ENCODE peak calls at places on chromosomes 11 and 22, in four cellular contexts. Y, Z, R and W are unnamed samples.

GRCh38 chr22:30871391-30872281 is 96.9 kb downstream of the MORC2 start:
- DNase-seq in Z (no peak), R (no peak), Y (peak), W (no peak)

GRCh38 chr22:30204742-30205111 is 41.8 kb downstream of the LIF start:
- DNase-seq in Z (no peak), R (no peak), Y (no peak), W (no peak)

GRCh38 chr11:69533296-69534165 is 52.1 kb downstream of the LINC01488 start:
- DNase-seq in Z (no peak), Y (no peak), R (no peak), W (no peak)

GRCh38 chr11:102317768-102318103 is 452 bp downstream of the BIRC3 start:
- DNase-seq in Z (no peak), Y (no peak), R (no peak), W (no peak)

GRCh38 chr11:58919980-58920379 is 19.3 kb upstream of the GLYATL1 start:
- DNase-seq in R (no peak), Y (no peak), Z (no peak), W (no peak)

GRCh38 chr22:23221351-23221804 is 41.1 kb downstream of the BCR start:
- DNase-seq in R (no peak), Y (no peak), Z (no peak), W (no peak)

GRCh38 chr22:24819487-24819886 is 13.5 kb downstream of the SGSM1 start:
- DNase-seq in Y (no peak), R (no peak), Z (no peak), W (no peak)

GRCh38 chr11:117875397-117876048 is 935 bp downstream of the FXYD6 start:
- DNase-seq in Z (peak), R (no peak), Y (peak), W (no peak)

GRCh38 chr22:29482726-29483125 is 2.7 kb downstream of the NEFH start:
- DNase-seq in R (no peak), Z (no peak), Y (no peak), W (no peak)

GRCh38 chr11:86538223-86538548 is 134.2 kb downstream of the ME3 start:
- DNase-seq in Y (no peak), R (no peak), Z (no peak), W (no peak)

GRCh38 chr11:86535773-86536172 is 136.6 kb downstream of the ME3 start:
- DNase-seq in Y (no peak), R (no peak), Z (no peak), W (no peak)

GRCh38 chr11:86537541-86538222 is 134.7 kb downstream of the ME3 start:
- DNase-seq in Z (no peak), Y (no peak), R (no peak), W (no peak)
- TF ChIP-seq CTCF in Z (peak), Y (no peak), R (no peak), W (no peak)

DNA sequence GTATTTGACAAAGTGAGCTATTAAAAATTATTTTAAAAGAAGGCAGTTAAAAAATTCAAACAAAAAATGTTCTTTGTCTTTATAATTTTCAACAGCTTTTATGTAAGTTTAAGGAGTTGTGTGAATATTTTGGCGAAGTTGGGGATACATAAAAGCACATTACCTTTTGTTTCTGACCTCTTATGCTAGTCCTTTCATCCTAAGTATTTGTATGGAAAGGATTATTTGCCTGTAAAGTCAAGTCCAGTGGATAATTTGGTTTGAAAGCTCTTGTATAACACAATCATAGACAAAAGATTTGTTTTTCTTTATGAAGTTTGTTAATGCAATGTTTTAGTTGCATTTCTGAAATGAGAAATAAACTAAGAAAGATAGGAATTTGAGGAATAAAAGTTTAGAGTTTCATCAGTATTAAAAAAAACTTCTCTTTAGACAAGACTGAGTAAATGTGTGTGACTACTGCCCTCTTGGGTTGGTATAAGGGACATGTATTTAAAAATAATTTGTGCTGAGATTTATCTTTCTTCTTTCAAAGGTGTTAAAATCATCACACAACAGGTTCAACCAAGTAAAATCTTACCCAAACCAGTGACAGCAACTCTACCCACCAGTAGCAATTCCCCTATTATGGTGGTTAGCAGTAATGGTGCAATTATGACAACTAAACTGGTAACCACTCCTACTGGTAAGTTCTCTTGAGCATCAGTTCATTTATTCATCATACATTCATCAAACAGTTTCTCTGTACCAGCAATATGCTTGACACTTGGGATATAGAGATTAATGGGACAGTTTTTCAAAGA is 68.2 kb downstream of the EMSY start:
- DNase-seq in R (no peak), Z (no peak), Y (no peak), W (no peak)
- TF ChIP-seq CTCF in R (peak), Z (peak), Y (peak), W (peak)

DNA sequence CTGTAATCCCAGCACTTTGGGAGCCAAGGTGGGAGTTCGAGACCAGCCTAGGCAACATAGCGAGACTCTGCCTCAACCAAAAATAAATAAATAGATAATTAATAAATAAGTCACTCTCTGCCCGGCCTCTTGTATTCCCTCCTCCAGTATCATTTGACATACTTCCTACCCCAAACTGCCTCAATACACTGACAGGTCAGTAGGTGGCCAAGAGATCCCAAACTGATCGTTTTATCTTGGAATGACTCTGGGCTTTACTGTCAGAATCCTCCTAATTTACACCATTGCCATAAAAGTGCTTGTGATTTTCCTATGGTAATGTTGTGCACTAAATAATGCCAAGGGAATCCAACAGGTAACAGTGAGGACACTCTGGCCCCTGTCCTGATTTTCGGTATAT is 94.2 kb downstream of the PDHX start:
- DNase-seq in R (no peak), Z (no peak), Y (no peak), W (no peak)
- TF ChIP-seq CTCF in R (no peak), Z (no peak), Y (no peak), W (no peak)

DNA sequence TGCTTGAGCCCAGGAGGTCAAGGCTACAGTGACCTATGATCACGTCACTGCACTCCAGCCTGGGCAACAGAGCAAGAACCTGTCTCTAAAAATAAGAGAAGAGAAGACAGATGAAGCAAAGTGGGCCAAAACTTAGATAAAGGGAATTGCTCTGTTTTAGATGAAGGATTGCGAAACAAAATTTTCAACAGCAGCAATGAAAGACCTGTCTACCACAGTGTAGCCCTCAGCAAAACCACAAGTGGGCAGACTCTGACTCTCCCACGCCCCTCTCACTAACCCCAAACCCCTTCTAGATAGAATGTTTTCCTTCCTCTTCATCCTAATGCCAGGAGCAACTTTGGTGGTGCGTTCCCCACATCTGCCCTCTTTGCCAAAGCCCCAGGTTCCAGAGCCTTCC is 105.6 kb upstream of the ALDH3B2 start:
- DNase-seq in Z (no peak), Y (no peak), R (no peak), W (no peak)
- TF ChIP-seq CTCF in Z (no peak), Y (no peak), R (no peak), W (no peak)

GRCh38 chr11:73198677-73199076 is 19.4 kb upstream of the P2RY2 start:
- DNase-seq in R (no peak), Y (no peak), Z (no peak), W (no peak)
- TF ChIP-seq CTCF in R (no peak), Y (no peak), Z (no peak), W (no peak)

GRCh38 chr11:46521947-46522681 is 71.7 kb downstream of the AMBRA1 start:
- DNase-seq in Z (no peak), R (no peak), Y (no peak), W (no peak)
- TF ChIP-seq CTCF in Z (peak), R (peak), Y (no peak), W (peak)

DNA sequence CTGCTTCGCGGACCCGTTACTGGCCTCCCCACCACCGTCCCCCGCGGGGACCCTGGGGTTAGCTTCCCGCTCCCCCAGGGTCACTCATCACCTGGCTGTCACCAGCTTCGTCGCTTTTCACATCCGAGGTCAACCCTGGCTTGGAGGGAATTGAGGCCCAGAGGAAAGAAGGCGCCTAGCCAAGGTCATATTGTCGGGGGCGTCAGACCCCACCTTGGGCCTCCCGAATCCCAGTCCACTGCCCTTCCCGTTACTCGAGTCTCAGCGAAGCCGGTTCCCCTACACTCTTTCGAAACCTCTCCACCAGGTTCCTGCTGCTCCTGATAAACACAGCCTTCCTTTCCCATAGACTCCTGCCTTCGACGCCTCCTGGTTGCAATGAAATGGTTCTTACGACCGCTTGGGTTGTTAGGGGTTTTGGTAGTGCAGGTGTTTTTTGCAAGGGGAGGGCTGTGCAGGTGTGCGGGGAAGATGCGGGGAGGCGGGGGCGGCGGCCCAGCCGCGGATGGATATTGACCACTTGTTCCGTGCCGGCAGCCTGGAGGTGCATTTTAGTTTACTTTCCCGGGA is 634 bp downstream of the NAA40 start:
- DNase-seq in Z (no peak), R (peak), Y (peak), W (peak)
- TF ChIP-seq CTCF in Z (no peak), R (no peak), Y (no peak), W (no peak)